ENCODE peak calls at places on chromosomes 12 and 14, in ten cellular contexts. P, O, A, Q, V, E, K, H, U and I are unnamed samples.

GRCh38 chr12:47715877-47716548 is 9.3 kb downstream of the ENDOU start:
- DNase-seq in P (no peak), O (no peak), A (peak; percentile 54), Q (no peak), V (no peak), E (no peak), K (no peak), H (no peak), U (no peak), I (no peak)

GRCh38 chr12:48351022-48351708 is 446 bp upstream of the ZNF641 start:
- DNase-seq in P (peak; percentile 47), O (peak; percentile 83), A (peak; percentile 86), Q (peak; percentile 59), V (no peak), E (peak; percentile 28), K (peak; percentile 40), H (peak; percentile 83), U (peak; percentile 93), I (no peak)

GRCh38 chr14:72401632-72402428 is 469.6 kb downstream of the RGS6 start:
- DNase-seq in P (no peak), O (no peak), A (no peak), Q (no peak), V (no peak), E (no peak), K (no peak), H (no peak), U (no peak), I (no peak)

GRCh38 chr14:99199854-99200653 is 71.9 kb downstream of the BCL11B start:
- DNase-seq in P (no peak), O (no peak), A (no peak), Q (no peak), V (no peak), E (no peak), K (no peak), H (no peak), U (no peak), I (peak; percentile 33)

GRCh38 chr12:10098762-10099161 is at the start of gene CLEC1A:
- DNase-seq in P (no peak), O (no peak), A (peak; percentile 63), Q (no peak), V (no peak), E (no peak), K (no peak), H (peak; percentile 21), U (no peak), I (no peak)

GRCh38 chr12:78241472-78241871 is 410.8 kb downstream of the NAV3 start:
- DNase-seq in P (no peak), O (no peak), A (no peak), Q (no peak), V (no peak), E (no peak), K (no peak), H (no peak), U (no peak), I (no peak)

GRCh38 chr12:55830601-55831406 is 1.4 kb upstream of the DNAJC14 start:
- DNase-seq in P (peak; percentile 45), O (peak; percentile 65), A (peak; percentile 85), Q (peak; percentile 56), V (no peak), E (peak; percentile 40), K (no peak), H (peak; percentile 87), U (peak; percentile 92), I (peak; percentile 68)

GRCh38 chr12:66048218-66048842 is 82.2 kb downstream of the LLPH start:
- DNase-seq in P (no peak), O (no peak), A (no peak), Q (no peak), V (no peak), E (no peak), K (no peak), H (no peak), U (no peak), I (no peak)

GRCh38 chr14:32932921-32933622 is 5.6 kb upstream of the NPAS3 start:
- DNase-seq in P (no peak), O (no peak), A (no peak), Q (no peak), V (no peak), E (no peak), K (no peak), H (no peak), U (peak; percentile 70), I (no peak)

GRCh38 chr14:104894331-104895206 is 29.5 kb downstream of the CEP170B start:
- DNase-seq in P (no peak), O (no peak), A (peak; percentile 15), Q (no peak), V (no peak), E (no peak), K (no peak), H (no peak), U (peak; percentile 59), I (no peak)

GRCh38 chr12:87157791-87158190 is 871.4 kb downstream of the C12orf50 start:
- DNase-seq in P (no peak), O (no peak), A (no peak), Q (peak; percentile 97), V (no peak), E (peak; percentile 13), K (no peak), H (no peak), U (no peak), I (no peak)

GRCh38 chr12:121792607-121793500 is 634 bp downstream of the RHOF start:
- DNase-seq in P (peak; percentile 62), O (peak; percentile 75), A (no peak), Q (no peak), V (no peak), E (no peak), K (no peak), H (no peak), U (no peak), I (peak; percentile 83)

GRCh38 chr12:121793501-121793835 is at the start of gene RHOF:
- DNase-seq in P (no peak), O (peak; percentile 81), A (no peak), Q (no peak), V (no peak), E (no peak), K (no peak), H (no peak), U (no peak), I (no peak)

GRCh38 chr12:121795029-121795977 is 1.8 kb upstream of the RHOF start:
- DNase-seq in P (peak; percentile 83), O (peak; percentile 94), A (peak; percentile 90), Q (peak; percentile 81), V (no peak), E (peak; percentile 81), K (peak; percentile 76), H (peak; percentile 94), U (peak; percentile 94), I (peak; percentile 95)

GRCh38 chr12:121794532-121795028 is 1.1 kb upstream of the RHOF start:
- DNase-seq in P (no peak), O (no peak), A (peak; percentile 62), Q (no peak), V (no peak), E (no peak), K (no peak), H (no peak), U (peak; percentile 83), I (no peak)

GRCh38 chr12:121793836-121794531 is 496 bp upstream of the RHOF start:
- DNase-seq in P (peak; percentile 75), O (peak; percentile 96), A (peak; percentile 90), Q (peak; percentile 89), V (peak; percentile 52), E (peak; percentile 88), K (peak; percentile 89), H (peak; percentile 91), U (peak; percentile 96), I (peak; percentile 99)
- TF ChIP-seq POLR2A in P (no peak), O (no peak), A (peak; percentile 54), Q (peak; percentile 38), V (no peak), E (no peak), K (peak; percentile 43), H (no peak), U (no peak), I (peak; percentile 32)

DNA sequence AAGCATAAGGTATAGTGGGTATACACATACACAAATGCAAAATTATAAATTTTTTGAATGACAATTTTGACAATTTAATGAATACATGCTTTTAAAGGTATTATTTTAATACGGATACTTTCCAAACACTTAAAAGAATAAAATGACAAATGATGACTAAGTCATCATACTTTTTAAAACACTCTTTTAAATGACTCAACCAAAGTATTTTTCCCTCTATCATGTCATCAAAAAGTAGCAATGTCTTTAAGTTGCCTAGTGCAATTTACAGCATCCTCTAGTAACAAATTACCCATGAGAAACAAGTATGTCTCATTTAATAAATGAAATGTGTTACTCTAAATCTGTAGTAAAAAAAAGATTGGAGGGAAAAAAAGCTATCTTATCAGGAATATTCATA is 73.3 kb downstream of the RPS6KA5 start:
- DNase-seq in P (no peak), O (no peak), A (no peak), Q (no peak), V (no peak), E (no peak), K (no peak), H (no peak), U (no peak), I (no peak)
- H3K4me3 ChIP-seq in P (no peak overlapping the region), O (no peak overlapping the region), A (no peak overlapping the region), Q (no peak overlapping the region), V (no peak overlapping the region), E (no peak overlapping the region), K (no peak overlapping the region), H (no peak overlapping the region), U (no peak overlapping the region), I (no peak overlapping the region)

DNA sequence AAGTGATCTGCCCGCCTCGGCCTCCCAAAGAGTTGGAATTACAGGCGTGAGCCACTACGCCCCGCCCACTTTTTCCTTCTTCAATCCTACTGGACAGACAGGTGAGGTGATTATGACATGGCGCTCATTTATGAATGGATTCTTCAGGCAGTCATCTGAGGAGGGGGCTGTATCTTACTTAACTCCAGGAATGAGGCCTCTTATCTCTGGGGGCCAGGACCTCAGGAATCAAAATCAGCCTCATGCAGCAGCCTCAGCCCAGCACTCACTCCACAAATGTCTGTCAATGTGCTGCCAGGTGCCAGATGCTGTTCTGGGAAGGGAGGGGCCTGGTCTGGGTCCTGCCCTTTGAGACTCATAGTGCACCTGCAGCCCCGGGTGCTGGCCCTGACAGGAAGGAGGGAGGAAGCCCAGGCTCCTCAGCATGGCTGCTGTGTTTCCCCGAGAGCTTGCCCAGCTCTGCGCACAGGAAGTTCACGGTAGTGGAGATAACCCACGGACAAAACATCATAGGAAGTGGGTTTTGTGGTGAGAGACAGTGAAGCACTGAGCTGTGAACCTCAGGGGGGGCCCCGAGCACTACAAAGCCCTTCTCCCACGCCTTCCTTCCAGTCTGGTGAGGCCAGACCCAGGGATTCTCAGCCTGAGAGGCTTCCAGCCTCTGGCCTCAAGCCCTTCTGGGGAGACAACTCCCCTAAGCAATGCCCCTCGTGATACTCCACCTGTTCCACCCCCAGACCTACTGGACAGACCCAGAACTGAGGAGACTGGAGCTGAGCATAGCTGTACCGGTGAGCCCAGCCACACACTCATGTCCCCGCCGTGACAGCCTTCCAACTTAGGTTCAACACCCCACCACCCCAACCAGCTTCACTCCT is 22.3 kb downstream of the GALNT6 start:
- DNase-seq in P (no peak), O (peak; percentile 64), A (peak; percentile 24), Q (peak; percentile 60), V (peak; percentile 64), E (no peak), K (no peak), H (peak; percentile 28), U (no peak), I (peak; percentile 96)
- TF ChIP-seq POLR2A in P (no peak), O (no peak), A (no peak), Q (no peak), V (no peak), E (no peak), K (no peak), H (no peak), U (no peak), I (no peak)

DNA sequence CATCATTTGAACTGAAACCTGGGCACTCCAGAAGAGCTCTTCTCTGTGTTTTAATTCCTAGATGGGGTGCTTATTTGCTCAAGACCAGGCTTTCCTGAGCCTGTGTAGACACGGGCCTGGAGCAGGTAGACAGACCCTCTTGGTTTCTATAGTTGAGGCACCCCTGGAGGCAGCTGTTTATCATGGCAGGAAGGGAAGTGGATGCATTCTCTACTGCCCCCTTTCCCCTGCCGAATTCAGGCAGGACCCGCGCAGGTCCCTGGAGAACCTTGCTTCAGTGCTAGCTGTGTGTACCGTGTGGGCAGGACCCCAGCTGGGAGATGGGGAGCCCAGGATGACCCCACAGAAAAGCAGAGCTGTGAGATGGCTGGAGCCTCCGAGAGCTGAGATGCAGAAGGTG is 6.0 kb downstream of the CACNA1C start:
- DNase-seq in P (no peak), O (no peak), A (no peak), Q (no peak), V (no peak), E (no peak), K (no peak), H (no peak), U (no peak), I (no peak)
- H3K4me3 ChIP-seq in P (no peak overlapping the region), O (no peak overlapping the region), A (no peak overlapping the region), Q (no peak overlapping the region), V (no peak overlapping the region), E (no peak overlapping the region), K (no peak overlapping the region), H (no peak overlapping the region), U (peak overlapping the region; percentile 18), I (no peak overlapping the region)